ENCODE peak calls at places on chromosomes 12 and 14, in four cellular contexts. K, V, O and T are unnamed samples.

GRCh38 chr12:57173089-57173488 is 25.7 kb upstream of the LRP1-AS start:
- DNase-seq in K (no peak), V (peak), O (no peak), T (peak)

GRCh38 chr12:82687020-82687951 is 580 bp downstream of the TMTC2 start:
- DNase-seq in K (peak), V (peak), O (peak), T (peak)

GRCh38 chr14:104108570-104109060 is 23.1 kb downstream of the ASPG start:
- DNase-seq in K (no peak), V (no peak), O (no peak), T (no peak)

GRCh38 chr12:79415296-79415695 is 275.5 kb downstream of the PAWR start:
- DNase-seq in K (no peak), V (no peak), O (no peak), T (no peak)

GRCh38 chr14:94129758-94130414 is 482 bp upstream of the IFI27L2 start:
- DNase-seq in K (peak), V (no peak), O (peak), T (peak)

GRCh38 chr12:113154351-113154973 is 4.9 kb downstream of the CFAP73 start:
- DNase-seq in K (peak), V (no peak), O (no peak), T (peak)

GRCh38 chr12:117202556-117202955 is 12.3 kb upstream of the FBXO21 start:
- DNase-seq in K (no peak), V (no peak), O (no peak), T (no peak)

GRCh38 chr12:97968641-97969171 is 506.1 kb downstream of the RMST start:
- DNase-seq in K (no peak), V (no peak), O (no peak), T (no peak)

GRCh38 chr14:75476274-75476995 is 45.8 kb upstream of the BATF start:
- DNase-seq in K (no peak), V (no peak), O (no peak), T (peak)

GRCh38 chr12:92466391-92467305 is 236.1 kb upstream of the PLEKHG7 start:
- DNase-seq in K (no peak), V (no peak), O (peak), T (no peak)

GRCh38 chr12:101737476-101737875 is 1.8 kb downstream of the SYCP3 start:
- DNase-seq in K (no peak), V (no peak), O (no peak), T (no peak)

GRCh38 chr12:75705749-75706719 is 194.6 kb upstream of the KRR1 start:
- DNase-seq in K (peak), V (no peak), O (no peak), T (peak)

GRCh38 chr12:65121049-65121955 is at the start of gene WIF1:
- DNase-seq in K (no peak), V (peak), O (no peak), T (peak)

GRCh38 chr12:46981627-46982026 is 97.8 kb upstream of the PCED1B start:
- DNase-seq in K (no peak), V (no peak), O (no peak), T (no peak)

GRCh38 chr12:125121095-125121494 is 55.9 kb downstream of the AACS start:
- DNase-seq in K (no peak), V (no peak), O (no peak), T (no peak)

GRCh38 chr14:54804720-54805060 is 97.9 kb downstream of the GCH1 start:
- DNase-seq in K (no peak), V (no peak), O (no peak), T (no peak)

GRCh38 chr14:99564256-99564902 is 39.6 kb downstream of the CCDC85C start:
- DNase-seq in K (peak), V (no peak), O (peak), T (peak)

GRCh38 chr12:46356655-46357437 is 15.7 kb downstream of the SLC38A2 start:
- DNase-seq in K (peak), V (no peak), O (no peak), T (no peak)

GRCh38 chr12:26890784-26891183 is 47.0 kb downstream of the INTS13 start:
- DNase-seq in K (no peak), V (no peak), O (no peak), T (no peak)

GRCh38 chr14:20343855-20344205 is 395 bp downstream of the PARP2 start:
- DNase-seq in K (peak), V (no peak), O (no peak), T (peak)

GRCh38 chr12:32419520-32419960 is 20.2 kb downstream of the FGD4 start:
- DNase-seq in K (peak), V (no peak), O (no peak), T (peak)

GRCh38 chr12:122752464-122753212 is at the start of gene DENR:
- DNase-seq in K (peak), V (peak), O (peak), T (peak)

GRCh38 chr14:103543721-103544626 is 15.0 kb downstream of the TRMT61A start:
- DNase-seq in K (no peak), V (no peak), O (peak), T (peak)